ENCODE peak calls at places on chromosomes 11 and 22, in four cellular contexts. M is CD4-positive, alpha-beta T cell; R is CD8-positive, alpha-beta T cell; O is left ventricle myocardium inferior. V is an unnamed sample.

GRCh38 chr22:19206287-19206686 is 27.8 kb upstream of the SLC25A1 start:
- DNase-seq in O (no peak), M (no peak), R (no peak), V (no peak)

GRCh38 chr11:108635106-108635505 is 29.8 kb upstream of the DDX10 start:
- DNase-seq in O (no peak), R (no peak), M (no peak), V (no peak)

GRCh38 chr11:72391638-72392423 is 42.5 kb downstream of the CLPB start:
- DNase-seq in M (no peak), O (no peak), R (no peak), V (no peak)

GRCh38 chr11:108034034-108034433 is 25.3 kb downstream of the CUL5 start:
- DNase-seq in M (no peak), O (no peak), R (no peak), V (no peak)

GRCh38 chr22:41779889-41780505 is 20.5 kb upstream of the CCDC134 start:
- DNase-seq in R (no peak), M (no peak), O (no peak), V (no peak)

GRCh38 chr11:80417681-80418080 is 976.9 kb upstream of the TENM4 start:
- DNase-seq in M (no peak), O (no peak), R (no peak), V (no peak)

GRCh38 chr11:69861901-69862300 is 42.7 kb upstream of the FGF3 start:
- DNase-seq in R (no peak), O (no peak), M (no peak), V (no peak)

GRCh38 chr22:42949159-42949558 is 65.8 kb downstream of the PACSIN2 start:
- DNase-seq in M (no peak), R (no peak), O (no peak), V (no peak)

GRCh38 chr22:49582171-49582570 is 245.5 kb downstream of the BRD1 start:
- DNase-seq in O (no peak), M (no peak), R (no peak), V (no peak)

GRCh38 chr11:64787526-64788320 is 9.4 kb upstream of the SF1 start:
- DNase-seq in O (no peak), M (peak), R (peak), V (no peak)

GRCh38 chr11:44286268-44286880 is 23.6 kb downstream of the ALX4 start:
- DNase-seq in R (peak), O (no peak), M (peak), V (peak)

GRCh38 chr11:69603978-69604524 is 36.9 kb upstream of the CCND1 start:
- DNase-seq in R (no peak), M (no peak), O (no peak), V (no peak)

GRCh38 chr22:41557401-41558240 is 3.2 kb upstream of the CSDC2 start:
- DNase-seq in M (no peak), O (peak), R (no peak), V (peak)

GRCh38 chr11:3022300-3022967 is 30.3 kb upstream of the NAP1L4 start:
- DNase-seq in R (no peak), O (no peak), M (no peak), V (no peak)

GRCh38 chr11:81888391-81888790 is 845.3 kb downstream of the FAM181B start:
- DNase-seq in O (no peak), R (no peak), M (no peak), V (no peak)

GRCh38 chr11:64524534-64525042 is 66.4 kb upstream of the SLC22A12 start:
- DNase-seq in M (no peak), O (no peak), R (no peak), V (no peak)

GRCh38 chr11:61826930-61827572 is 1.0 kb upstream of the FADS2 start:
- DNase-seq in R (no peak), O (no peak), M (no peak), V (peak)

GRCh38 chr11:6225024-6225423 is 9.4 kb downstream of the FHIP1B start:
- DNase-seq in M (no peak), O (no peak), R (no peak), V (no peak)
- H3K27ac ChIP-seq in M (no peak), O (peak), R (no peak), V (no peak)

DNA sequence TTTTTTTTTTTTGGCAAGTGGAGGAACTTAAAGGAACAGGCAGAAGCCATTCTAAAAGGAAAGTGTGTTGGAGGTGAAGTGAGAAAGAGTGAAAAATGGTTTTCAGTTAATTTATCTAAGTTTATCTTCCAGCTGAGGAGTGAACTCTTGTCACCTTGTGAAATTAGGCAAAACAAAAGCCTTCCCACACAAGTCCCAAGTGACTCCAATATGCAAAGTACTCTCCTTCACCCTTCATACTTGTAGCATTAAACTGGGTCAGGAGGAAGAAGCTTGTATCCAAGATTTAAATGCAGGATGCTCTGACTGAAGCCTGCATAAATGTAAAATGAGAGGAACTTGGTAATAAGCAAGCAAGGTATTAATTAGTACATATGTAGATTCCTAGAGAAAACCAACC is 796.8 kb downstream of the DLG2 start:
- DNase-seq in M (no peak), O (no peak), R (no peak), V (no peak)
- H3K27ac ChIP-seq in M (no peak), O (no peak), R (no peak), V (no peak)

GRCh38 chr11:117204283-117205080 is 5.3 kb downstream of the TAGLN start:
- DNase-seq in M (no peak), R (no peak), O (no peak), V (no peak)
- H3K27ac ChIP-seq in M (no peak), R (no peak), O (peak), V (no peak)

GRCh38 chr11:57399928-57400578 is 9.6 kb upstream of the PRG2 start:
- DNase-seq in M (no peak), R (no peak), O (no peak), V (no peak)
- H3K27ac ChIP-seq in M (no peak), R (no peak), O (no peak), V (no peak)

GRCh38 chr11:86799680-86800075 is 664 bp upstream of the PRSS23 start:
- DNase-seq in M (no peak), O (no peak), R (no peak), V (no peak)

GRCh38 chr11:86800956-86801264 is 568 bp downstream of the PRSS23 start:
- DNase-seq in O (no peak), M (no peak), R (no peak), V (no peak)

GRCh38 chr11:86798988-86799387 is 1.4 kb upstream of the PRSS23 start:
- DNase-seq in R (no peak), M (no peak), O (no peak), V (no peak)

GRCh38 chr11:86802146-86802545 is 1.8 kb downstream of the PRSS23 start:
- DNase-seq in O (no peak), M (no peak), R (no peak), V (no peak)

DNA sequence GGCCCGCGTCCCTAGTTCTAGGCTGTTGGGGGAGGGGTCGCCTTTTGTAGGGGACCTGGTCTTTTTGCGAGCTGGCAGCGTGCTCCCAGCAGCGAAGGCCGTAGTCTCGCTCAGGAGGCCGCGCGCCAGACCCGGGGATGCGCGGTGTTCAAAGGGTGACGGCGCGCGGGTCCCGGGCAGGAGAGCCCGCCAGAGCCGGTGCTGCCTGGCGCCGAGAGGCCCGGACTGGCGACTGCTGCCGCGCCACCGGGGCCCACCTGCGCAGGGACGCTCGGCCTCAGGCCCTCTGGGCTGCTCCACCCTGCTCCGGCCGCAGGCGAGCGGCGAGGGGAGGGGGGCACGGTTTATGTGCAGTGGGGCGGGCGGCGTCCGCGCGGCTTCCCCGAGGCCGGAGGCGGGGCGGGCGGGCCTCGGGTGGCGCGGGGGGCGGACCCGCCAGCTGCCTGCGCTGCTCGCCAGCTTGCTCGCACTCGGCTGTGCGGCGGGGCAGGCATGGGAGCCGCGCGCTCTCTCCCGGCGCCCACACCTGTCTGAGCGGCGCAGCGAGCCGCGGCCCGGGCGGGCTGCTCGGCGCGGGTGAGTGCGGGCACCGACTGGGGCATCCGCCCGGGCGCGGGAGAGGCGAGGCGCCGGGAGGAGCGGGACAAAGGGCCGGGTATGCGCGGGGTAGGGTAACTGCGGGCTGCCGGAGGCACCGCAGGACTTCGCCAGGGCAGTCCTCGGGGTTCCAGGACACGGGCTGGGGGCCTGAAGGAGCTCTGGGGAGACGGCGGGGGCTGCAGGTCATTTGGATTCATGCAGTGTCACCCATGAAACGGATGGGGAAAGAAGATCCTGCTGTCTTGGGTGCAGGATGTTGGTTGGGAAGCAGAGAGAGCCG is at the start of gene PRSS23:
- DNase-seq in O (peak), M (no peak), R (peak), V (no peak)
- H3K27ac ChIP-seq in O (peak), M (no peak), R (no peak), V (no peak)

DNA sequence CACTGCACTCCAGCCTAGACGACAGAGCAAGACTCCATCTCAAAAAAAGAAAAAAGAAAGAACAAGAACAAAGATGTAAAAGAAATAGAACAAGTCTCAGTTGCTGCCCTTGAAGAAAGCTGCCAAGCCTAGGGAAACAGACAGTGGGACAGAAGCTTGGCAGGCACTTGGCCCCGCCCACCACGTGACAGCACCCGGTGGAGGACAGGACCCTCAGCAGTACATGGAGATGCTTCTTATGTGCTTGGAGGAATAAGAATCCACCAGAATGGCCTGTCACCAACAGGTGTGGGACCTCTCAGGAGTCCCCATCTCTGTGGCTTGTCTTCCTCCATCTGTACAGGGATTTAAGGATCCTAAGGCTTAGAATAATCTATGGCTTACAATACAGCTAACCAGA is 7.6 kb upstream of the TMPRSS6 start:
- DNase-seq in M (no peak), R (no peak), O (no peak), V (no peak)
- H3K27ac ChIP-seq in M (no peak), R (no peak), O (no peak), V (no peak)

V was measured in caudate nucleus.